ENCODE peak calls at places on chromosomes 7 and 10, in four cellular contexts. D is stimulated activated CD4-positive, alpha-beta T cell treated with anti-CD3 and anti-CD28 coated beads, Interleukin-1b, Interleukin-23, amount 100 ng/mL, for 48 hours; B is retinal pigment epithelial cell; T is mesenteric fat pad. Q is an unnamed sample.

GRCh38 chr10:104259456-104259855 is 4.8 kb downstream of the GSTO1 start:
- DNase-seq in B (no peak), T (no peak), D (no peak), Q (no peak)

GRCh38 chr7:135964254-135964653 is 12.9 kb downstream of the MTPN start:
- DNase-seq in B (no peak), D (no peak), T (no peak), Q (no peak)

GRCh38 chr7:101815826-101816488 is 1.5 kb upstream of the CUX1 start:
- DNase-seq in T (peak), B (no peak), D (peak), Q (peak)

GRCh38 chr10:132891994-132892393 is 50.4 kb downstream of the CFAP46 start:
- DNase-seq in D (no peak), T (peak), B (no peak), Q (peak)

GRCh38 chr7:136086712-136087111 is 109.6 kb upstream of the MTPN start:
- DNase-seq in D (no peak), T (no peak), B (peak), Q (no peak)

GRCh38 chr7:6398943-6399342 is 48.8 kb downstream of the DAGLB start:
- DNase-seq in D (no peak), B (peak), T (no peak), Q (no peak)

GRCh38 chr7:55505259-55505658 is 67.0 kb downstream of the VOPP1 start:
- DNase-seq in B (no peak), D (no peak), T (no peak), Q (no peak)

GRCh38 chr7:100220833-100221718 is 1.3 kb downstream of the PVRIG start:
- DNase-seq in D (peak), B (no peak), T (no peak), Q (peak)

GRCh38 chr10:1117651-1118050 is 61.5 kb downstream of the WDR37 start:
- DNase-seq in T (no peak), B (no peak), D (no peak), Q (no peak)

GRCh38 chr10:95290446-95290800 is 380 bp downstream of the PDLIM1 start:
- DNase-seq in T (no peak), B (no peak), D (no peak), Q (no peak)

GRCh38 chr7:150787321-150788281 is 12.6 kb downstream of the TMEM176B start:
- DNase-seq in T (no peak), B (no peak), D (no peak), Q (no peak)

GRCh38 chr7:138553805-138554204 is 93.7 kb downstream of the TRIM24 start:
- DNase-seq in D (no peak), T (no peak), B (no peak), Q (no peak)

GRCh38 chr10:33335800-33336605 is 1.5 kb upstream of the NRP1 start:
- DNase-seq in B (no peak), D (no peak), T (peak), Q (peak)

GRCh38 chr7:41834805-41835694 is 132.2 kb upstream of the INHBA start:
- DNase-seq in T (no peak), D (no peak), B (no peak), Q (no peak)

GRCh38 chr7:45455662-45456061 is 118.5 kb upstream of the ADCY1 start:
- DNase-seq in B (no peak), T (no peak), D (no peak), Q (no peak)

GRCh38 chr10:110681023-110681681 is 37.0 kb downstream of the RBM20 start:
- DNase-seq in B (no peak), D (peak), T (no peak), Q (peak)

GRCh38 chr10:11411926-11412545 is 199.4 kb downstream of the USP6NL start:
- DNase-seq in D (no peak), T (no peak), B (no peak), Q (no peak)

GRCh38 chr7:157929671-157930070 is 592.9 kb downstream of the DNAJB6 start:
- DNase-seq in B (no peak), T (no peak), D (no peak), Q (no peak)

GRCh38 chr10:31936086-31936485 is 7.5 kb upstream of the ARHGAP12 start:
- DNase-seq in D (no peak), T (no peak), B (no peak), Q (no peak)

GRCh38 chr7:44638611-44639557 is 32.5 kb downstream of the OGDH start:
- DNase-seq in T (no peak), B (no peak), D (peak), Q (peak)

GRCh38 chr7:150735596-150736358 is 1.4 kb upstream of the GIMAP5 start:
- DNase-seq in D (no peak), B (no peak), T (no peak), Q (no peak)

GRCh38 chr7:103075337-103075918 is 488 bp downstream of the ARMC10 start:
- DNase-seq in T (peak), D (peak), B (peak), Q (peak)

GRCh38 chr10:60646966-60647796 is 131.1 kb upstream of the CDK1 start:
- DNase-seq in D (peak), B (no peak), T (no peak), Q (no peak)

Q was measured in activated effector memory CD4-positive, alpha-beta T cell treated with anti-CD3 and anti-CD28 coated beads, Interleukin-2, amount 50 U/mL, for 16 hours.